ENCODE peak calls at places on chromosomes 6 and 20, in eight cellular contexts. M is cardiac fibroblast; T is HAP-1; F is endodermal cell; Y is fibroblast of pulmonary artery; P is cardiac muscle cell; U is neuronal stem cell; H is activated CD8-positive, alpha-beta memory T cell treated with anti-CD3 and anti-CD28 coated beads for 48 hours. C is an unnamed sample.

GRCh38 chr6:10951675-10952282 is 64.9 kb downstream of the SYCP2L start:
- DNase-seq in P (peak), M (peak), F (no peak), U (peak), H (no peak), Y (peak), T (peak), C (no peak)

GRCh38 chr6:30781362-30781696 is 37.0 kb upstream of the IER3 start:
- DNase-seq in F (no peak), H (no peak), P (no peak), T (no peak), Y (no peak), M (no peak), U (no peak), C (no peak)

GRCh38 chr6:168311410-168312124 is 8.0 kb downstream of the DACT2 start:
- DNase-seq in F (no peak), M (no peak), H (no peak), P (no peak), U (no peak), Y (no peak), T (no peak), C (no peak)

GRCh38 chr6:47044418-47044817 is 2.3 kb upstream of the ADGRF1 start:
- DNase-seq in Y (peak), U (no peak), F (no peak), P (peak), M (peak), H (no peak), T (no peak), C (no peak)

GRCh38 chr20:49562341-49563014 is 5.5 kb downstream of the PTGIS start:
- DNase-seq in H (no peak), P (peak), U (no peak), T (no peak), Y (peak), M (peak), F (peak), C (no peak)

GRCh38 chr6:159126590-159126989 is 42.6 kb upstream of the FNDC1 start:
- DNase-seq in T (no peak), M (no peak), F (peak), P (no peak), H (no peak), U (no peak), Y (no peak), C (no peak)

GRCh38 chr6:30554404-30554803 is 1.9 kb downstream of the GNL1 start:
- DNase-seq in H (no peak), M (no peak), P (no peak), T (no peak), Y (no peak), F (no peak), U (no peak), C (no peak)

GRCh38 chr6:169940554-169941290 is 189.3 kb downstream of the ERMARD start:
- DNase-seq in F (no peak), H (no peak), M (no peak), T (no peak), P (no peak), U (no peak), Y (no peak), C (no peak)

GRCh38 chr20:63682384-63683139 is 13.9 kb upstream of the TNFRSF6B start:
- DNase-seq in M (peak), U (no peak), H (no peak), F (no peak), Y (peak), P (peak), T (no peak), C (no peak)

C was measured in effector CD8-positive, alpha-beta T cell.